ENCODE peak calls at places on chromosomes 3 and 15, in six cellular contexts. One of them, this sample, is unnamed.

GRCh38 chr3:43872301-43872700 is 181.6 kb downstream of the ABHD5 start:
- DNase-seq in IMR-90: peak; percentile 91
- DNase-seq in neuronal stem cell: no peak
- DNase-seq in mesenchymal stem cell: peak; percentile 84
- DNase-seq in trophoblast cell: no peak
- DNase-seq in H1: no peak
- DNase-seq in this sample: peak; percentile 58

GRCh38 chr15:90497374-90497773 is 32.3 kb upstream of the CRTC3 start:
- DNase-seq in IMR-90: no peak
- DNase-seq in neuronal stem cell: no peak
- DNase-seq in mesenchymal stem cell: no peak
- DNase-seq in trophoblast cell: no peak
- DNase-seq in H1: no peak
- DNase-seq in this sample: no peak

GRCh38 chr15:91887321-91887720 is 33.8 kb downstream of the SLCO3A1 start:
- DNase-seq in IMR-90: no peak
- DNase-seq in neuronal stem cell: no peak
- DNase-seq in mesenchymal stem cell: no peak
- DNase-seq in trophoblast cell: no peak
- DNase-seq in H1: no peak
- DNase-seq in this sample: no peak

GRCh38 chr15:80823995-80824394 is 44.8 kb downstream of the CEMIP start:
- DNase-seq in IMR-90: no peak
- DNase-seq in neuronal stem cell: no peak
- DNase-seq in mesenchymal stem cell: no peak
- DNase-seq in trophoblast cell: no peak
- DNase-seq in H1: no peak
- DNase-seq in this sample: peak; percentile 20

GRCh38 chr3:155131104-155131503 is 51.0 kb downstream of the MME start:
- DNase-seq in IMR-90: peak; percentile 92
- DNase-seq in neuronal stem cell: no peak
- DNase-seq in mesenchymal stem cell: peak; percentile 56
- DNase-seq in trophoblast cell: peak; percentile 46
- DNase-seq in H1: no peak
- DNase-seq in this sample: no peak

GRCh38 chr3:115239717-115240116 is 92.6 kb upstream of the ZBTB20 start:
- DNase-seq in IMR-90: peak; percentile 100
- DNase-seq in neuronal stem cell: no peak
- DNase-seq in mesenchymal stem cell: peak; percentile 94
- DNase-seq in trophoblast cell: no peak
- DNase-seq in H1: no peak
- DNase-seq in this sample: no peak

GRCh38 chr3:62361261-62361660 is 12.1 kb downstream of the FEZF2 start:
- DNase-seq in IMR-90: no peak
- DNase-seq in neuronal stem cell: no peak
- DNase-seq in mesenchymal stem cell: no peak
- DNase-seq in trophoblast cell: no peak
- DNase-seq in H1: no peak
- DNase-seq in this sample: no peak

GRCh38 chr3:135930243-135930642 is 35.3 kb upstream of the PPP2R3A start:
- DNase-seq in IMR-90: no peak
- DNase-seq in neuronal stem cell: no peak
- DNase-seq in mesenchymal stem cell: no peak
- DNase-seq in trophoblast cell: no peak
- DNase-seq in H1: no peak
- DNase-seq in this sample: no peak

GRCh38 chr3:59895972-59896371 is 846.1 kb upstream of the CFAP20DC start:
- DNase-seq in IMR-90: no peak
- DNase-seq in neuronal stem cell: no peak
- DNase-seq in mesenchymal stem cell: no peak
- DNase-seq in trophoblast cell: no peak
- DNase-seq in H1: no peak
- DNase-seq in this sample: no peak

GRCh38 chr3:132898131-132898530 is 140.1 kb upstream of the TMEM108 start:
- DNase-seq in IMR-90: no peak
- DNase-seq in neuronal stem cell: no peak
- DNase-seq in mesenchymal stem cell: no peak
- DNase-seq in trophoblast cell: no peak
- DNase-seq in H1: no peak
- DNase-seq in this sample: no peak

GRCh38 chr15:91694829-91695205 is 158.7 kb upstream of the SLCO3A1 start:
- DNase-seq in IMR-90: peak; percentile 47
- DNase-seq in neuronal stem cell: no peak
- DNase-seq in mesenchymal stem cell: no peak
- DNase-seq in trophoblast cell: no peak
- DNase-seq in H1: no peak
- DNase-seq in this sample: no peak

GRCh38 chr3:179768080-179768479 is 115.2 kb downstream of the USP13 start:
- DNase-seq in IMR-90: peak; percentile 70
- DNase-seq in neuronal stem cell: peak; percentile 37
- DNase-seq in mesenchymal stem cell: peak; percentile 65
- DNase-seq in trophoblast cell: peak; percentile 23
- DNase-seq in H1: no peak
- DNase-seq in this sample: peak; percentile 80

GRCh38 chr15:90871097-90871715 is 2.8 kb downstream of the FURIN start:
- DNase-seq in IMR-90: no peak
- DNase-seq in neuronal stem cell: no peak
- DNase-seq in mesenchymal stem cell: peak; percentile 64
- DNase-seq in trophoblast cell: no peak
- DNase-seq in H1: no peak
- DNase-seq in this sample: peak; percentile 72

GRCh38 chr3:142808103-142808917 is 80.6 kb downstream of the PCOLCE2 start:
- DNase-seq in IMR-90: peak; percentile 72
- DNase-seq in neuronal stem cell: no peak
- DNase-seq in mesenchymal stem cell: peak; percentile 72
- DNase-seq in trophoblast cell: peak; percentile 41
- DNase-seq in H1: no peak
- DNase-seq in this sample: peak; percentile 34

GRCh38 chr15:63874616-63875015 is 40.9 kb upstream of the HERC1 start:
- DNase-seq in IMR-90: no peak
- DNase-seq in neuronal stem cell: no peak
- DNase-seq in mesenchymal stem cell: no peak
- DNase-seq in trophoblast cell: peak; percentile 98
- DNase-seq in H1: no peak
- DNase-seq in this sample: no peak

GRCh38 chr3:88203537-88204143 is 53.9 kb downstream of the C3orf38 start:
- DNase-seq in IMR-90: peak; percentile 67
- DNase-seq in neuronal stem cell: peak; percentile 63
- DNase-seq in mesenchymal stem cell: peak; percentile 70
- DNase-seq in trophoblast cell: peak; percentile 48
- DNase-seq in H1: no peak
- DNase-seq in this sample: peak; percentile 68

GRCh38 chr3:69370945-69371301 is 15.0 kb downstream of the FRMD4B start:
- DNase-seq in IMR-90: no peak
- DNase-seq in neuronal stem cell: no peak
- DNase-seq in mesenchymal stem cell: no peak
- DNase-seq in trophoblast cell: no peak
- DNase-seq in H1: no peak
- DNase-seq in this sample: peak; percentile 28

GRCh38 chr3:69368129-69368741 is 17.7 kb downstream of the FRMD4B start:
- DNase-seq in IMR-90: no peak
- DNase-seq in neuronal stem cell: no peak
- DNase-seq in mesenchymal stem cell: peak; percentile 57
- DNase-seq in trophoblast cell: peak; percentile 71
- DNase-seq in H1: no peak
- DNase-seq in this sample: no peak

GRCh38 chr3:69367586-69367985 is 18.3 kb downstream of the FRMD4B start:
- DNase-seq in IMR-90: no peak
- DNase-seq in neuronal stem cell: no peak
- DNase-seq in mesenchymal stem cell: no peak
- DNase-seq in trophoblast cell: peak; percentile 29
- DNase-seq in H1: no peak
- DNase-seq in this sample: no peak

GRCh38 chr3:69364354-69364753 is 21.5 kb downstream of the FRMD4B start:
- DNase-seq in IMR-90: no peak
- DNase-seq in neuronal stem cell: no peak
- DNase-seq in mesenchymal stem cell: peak; percentile 56
- DNase-seq in trophoblast cell: peak; percentile 35
- DNase-seq in H1: no peak
- DNase-seq in this sample: no peak

DNA sequence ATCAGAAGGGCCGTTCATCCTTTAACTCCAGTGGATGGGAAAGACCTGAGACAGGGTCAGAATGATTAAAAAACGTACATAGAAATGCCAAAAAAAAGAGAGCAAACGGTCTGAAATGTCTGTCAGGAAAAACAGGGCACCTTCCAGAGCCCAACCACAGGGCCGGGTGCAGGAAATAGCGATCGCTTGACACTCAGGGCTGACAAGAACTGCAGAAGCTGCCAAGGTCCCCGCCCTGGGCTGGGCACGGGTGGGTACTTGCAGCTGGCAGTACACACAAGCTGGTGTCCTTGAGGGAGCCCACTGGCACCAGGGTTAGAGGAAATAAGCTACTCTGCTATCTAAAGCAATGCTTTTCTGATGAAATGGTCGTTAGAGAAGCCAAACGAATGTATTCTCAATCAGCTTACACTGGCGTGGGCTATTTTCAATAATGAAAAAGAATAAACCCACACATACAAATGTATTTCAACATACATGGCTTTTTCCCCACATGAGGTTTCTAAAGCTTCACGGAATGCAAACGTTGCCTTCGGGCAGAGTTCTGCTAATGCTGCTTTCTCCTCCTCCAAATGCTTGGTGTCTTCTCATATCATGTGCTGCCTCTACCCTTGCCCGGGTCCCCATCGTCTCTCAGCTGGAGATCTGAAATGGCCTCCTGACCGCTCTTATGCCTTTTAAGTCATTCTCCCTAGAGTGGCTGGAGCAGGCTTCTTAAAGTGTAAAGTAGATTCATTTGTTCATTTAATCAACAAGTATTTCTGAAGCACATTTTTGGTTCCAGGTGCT is 15.5 kb downstream of the FRMD4B start:
- DNase-seq in IMR-90: no peak
- DNase-seq in neuronal stem cell: no peak
- DNase-seq in mesenchymal stem cell: no peak
- DNase-seq in trophoblast cell: peak; percentile 58
- DNase-seq in H1: no peak
- DNase-seq in this sample: no peak
- H3K4me3 ChIP-seq in IMR-90: no peak overlapping the region
- H3K4me3 ChIP-seq in neuronal stem cell: no peak overlapping the region
- H3K4me3 ChIP-seq in mesenchymal stem cell: no peak overlapping the region
- H3K4me3 ChIP-seq in trophoblast cell: no peak overlapping the region
- H3K4me3 ChIP-seq in H1: no peak overlapping the region
- H3K4me3 ChIP-seq in this sample: no peak overlapping the region

DNA sequence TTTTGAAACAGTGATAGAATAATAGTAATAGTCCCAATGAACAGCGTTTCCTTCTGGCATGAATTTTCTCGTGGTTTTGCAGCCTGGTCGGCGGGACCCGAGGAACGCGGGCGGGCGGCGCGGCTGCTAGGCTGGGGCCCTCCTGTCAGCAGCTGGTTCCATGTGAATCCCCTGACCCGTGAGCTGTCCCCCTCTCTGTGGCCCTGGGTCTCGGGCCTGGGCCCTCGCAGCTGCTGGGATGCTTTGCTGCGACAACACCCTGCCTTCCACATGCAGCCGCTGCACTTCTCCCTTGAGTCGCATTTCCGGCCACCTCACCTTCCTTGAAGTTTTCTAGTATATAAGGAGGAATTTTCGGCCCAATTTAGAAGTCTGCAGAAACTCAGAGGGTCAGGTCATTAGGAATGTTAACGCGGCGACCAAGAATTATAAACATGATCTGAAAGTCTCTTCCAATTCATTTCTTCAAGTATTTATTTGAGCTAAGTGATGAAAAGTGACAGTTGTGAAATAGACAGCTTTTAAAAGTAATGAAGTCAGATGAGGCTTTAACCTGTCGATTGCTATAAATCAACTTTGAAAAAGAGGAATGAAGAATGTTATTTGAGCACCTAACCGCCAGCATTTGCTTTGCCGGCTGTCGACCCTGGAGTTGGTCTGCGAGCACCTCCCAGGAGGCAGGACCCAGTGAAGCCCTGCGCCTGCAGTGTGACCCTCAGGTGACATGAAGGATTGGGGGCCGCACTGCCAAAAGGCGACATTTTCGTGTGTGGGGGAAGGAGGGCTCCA is 27.7 kb downstream of the NR2F2 start:
- DNase-seq in IMR-90: no peak
- DNase-seq in neuronal stem cell: no peak
- DNase-seq in mesenchymal stem cell: no peak
- DNase-seq in trophoblast cell: no peak
- DNase-seq in H1: no peak
- DNase-seq in this sample: peak; percentile 16
- H3K27me3 ChIP-seq in IMR-90: no peaks in the 10 kb centered on the region
- H3K27me3 ChIP-seq in neuronal stem cell: peaks cover 40% of the 10 kb centered on the region
- H3K27me3 ChIP-seq in mesenchymal stem cell: peaks cover 46% of the 10 kb centered on the region
- H3K27me3 ChIP-seq in trophoblast cell: peaks cover 68% of the 10 kb centered on the region
- H3K27me3 ChIP-seq in H1: peaks cover 100% of the 10 kb centered on the region
- H3K27me3 ChIP-seq in this sample: peaks cover 75% of the 10 kb centered on the region

GRCh38 chr3:120094776-120095225 is 554 bp upstream of the GSK3B start:
- DNase-seq in IMR-90: peak; percentile 100
- DNase-seq in neuronal stem cell: peak; percentile 100
- DNase-seq in mesenchymal stem cell: peak; percentile 100
- DNase-seq in trophoblast cell: peak; percentile 100
- DNase-seq in H1: peak; percentile 99
- DNase-seq in this sample: peak; percentile 100
- H3K4ac ChIP-seq in IMR-90: peak overlapping the region; percentile 66
- H3K4ac ChIP-seq in neuronal stem cell: no peak overlapping the region
- H3K4ac ChIP-seq in mesenchymal stem cell: no peak overlapping the region
- H3K4ac ChIP-seq in trophoblast cell: no peak overlapping the region
- H3K4ac ChIP-seq in H1: no peak overlapping the region
- H3K4ac ChIP-seq in this sample: no peak overlapping the region

DNA sequence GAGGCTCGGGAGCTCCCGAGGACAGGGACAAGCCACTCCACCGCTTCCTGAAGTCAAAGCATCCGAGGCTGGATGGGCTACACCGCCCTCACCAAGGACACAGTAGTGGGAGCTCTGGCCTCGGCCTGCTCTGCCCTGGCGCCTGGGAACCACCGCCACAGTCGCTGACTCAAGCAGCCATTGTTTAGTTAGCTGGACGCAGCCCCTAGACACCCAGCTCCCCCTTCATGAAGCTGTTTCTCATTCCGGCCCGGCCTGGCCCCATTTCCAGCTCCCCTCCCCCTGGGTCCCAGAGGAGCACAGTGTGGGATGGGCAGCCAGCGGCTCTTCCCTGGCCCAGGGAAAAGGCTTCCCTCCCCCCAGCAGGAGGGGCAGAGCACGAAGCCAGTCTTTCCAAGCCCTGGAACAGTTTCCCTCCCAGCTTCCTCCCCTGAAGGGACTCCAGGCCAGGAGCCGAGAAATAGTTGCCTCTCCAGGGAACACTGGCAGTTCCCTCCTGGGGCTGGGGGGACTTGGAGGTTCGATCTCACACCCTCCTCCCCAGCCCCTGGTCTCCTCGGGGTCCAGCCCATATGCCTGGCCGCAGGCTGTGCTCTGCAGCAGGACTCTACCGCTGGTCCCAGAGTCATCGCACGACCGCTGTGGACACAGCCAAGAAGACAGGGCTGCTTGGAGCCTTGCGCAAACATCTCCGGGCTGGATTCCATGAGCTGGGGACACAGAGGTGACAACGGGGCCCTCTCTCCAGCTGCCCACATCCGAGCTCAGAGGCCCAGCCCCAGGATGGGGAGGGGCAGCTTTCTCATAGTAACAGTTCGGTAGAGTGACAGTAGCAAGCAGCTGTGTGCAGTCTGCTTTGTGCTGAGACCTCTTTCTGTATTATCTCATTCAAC is 10.0 kb downstream of the PLXND1 start:
- DNase-seq in IMR-90: peak; percentile 96
- DNase-seq in neuronal stem cell: no peak
- DNase-seq in mesenchymal stem cell: peak; percentile 98
- DNase-seq in trophoblast cell: peak; percentile 88
- DNase-seq in H1: no peak
- DNase-seq in this sample: peak; percentile 79
- H3K4me3 ChIP-seq in IMR-90: no peak overlapping the region
- H3K4me3 ChIP-seq in neuronal stem cell: no peak overlapping the region
- H3K4me3 ChIP-seq in mesenchymal stem cell: no peak overlapping the region
- H3K4me3 ChIP-seq in trophoblast cell: no peak overlapping the region
- H3K4me3 ChIP-seq in H1: no peak overlapping the region
- H3K4me3 ChIP-seq in this sample: no peak overlapping the region

This sample was measured in mesendoderm.